ENCODE peak calls at places on chromosomes 13 and 19, in five cellular contexts. E, H, F, L and N are unnamed samples. For H3K27me3, the result is how much of the 10 kb centered on the place peaks cover.

GRCh38 chr13:78655906-78656305 is 3.0 kb downstream of the OBI1 start:
- DNase-seq in E (no peak), H (no peak), F (no peak), L (no peak), N (no peak)

GRCh38 chr13:23754506-23754905 is 134.7 kb downstream of the MIPEP start:
- DNase-seq in E (no peak), H (peak), F (no peak), L (peak), N (no peak)

GRCh38 chr19:17248011-17248776 is 2.5 kb upstream of the NR2F6 start:
- DNase-seq in E (no peak), H (no peak), F (peak), L (no peak), N (no peak)

GRCh38 chr13:106033634-106034033 is 501.8 kb downstream of the EFNB2 start:
- DNase-seq in E (no peak), H (no peak), F (no peak), L (no peak), N (no peak)

GRCh38 chr13:49481788-49482187 is 14.0 kb upstream of the PHF11 start:
- DNase-seq in E (no peak), H (no peak), F (no peak), L (no peak), N (no peak)

GRCh38 chr13:83798731-83799130 is 83.5 kb downstream of the SLITRK1 start:
- DNase-seq in E (no peak), H (no peak), F (no peak), L (no peak), N (no peak)

GRCh38 chr19:29516821-29517395 is 8.9 kb upstream of the VSTM2B start:
- DNase-seq in E (peak), H (no peak), F (peak), L (no peak), N (no peak)

GRCh38 chr13:45374917-45375316 is 33.9 kb upstream of the TPT1 start:
- DNase-seq in E (no peak), H (no peak), F (no peak), L (no peak), N (no peak)

GRCh38 chr13:40172878-40173277 is 493.6 kb downstream of the FOXO1 start:
- DNase-seq in E (no peak), H (no peak), F (no peak), L (no peak), N (no peak)

GRCh38 chr13:40175639-40176038 is 490.8 kb downstream of the FOXO1 start:
- DNase-seq in E (no peak), H (no peak), F (no peak), L (no peak), N (no peak)

GRCh38 chr13:34435338-34435737 is 506.7 kb upstream of the NBEA start:
- DNase-seq in E (no peak), H (no peak), F (no peak), L (no peak), N (no peak)

GRCh38 chr19:41407271-41407670 is 9.7 kb downstream of the BCKDHA start:
- DNase-seq in E (peak), H (no peak), F (no peak), L (no peak), N (no peak)

GRCh38 chr13:109835321-109835720 is 48.9 kb upstream of the IRS2 start:
- DNase-seq in E (no peak), H (no peak), F (no peak), L (no peak), N (no peak)

GRCh38 chr19:43519436-43520088 is 7.4 kb downstream of the ETHE1 start:
- DNase-seq in E (peak), H (peak), F (peak), L (peak), N (peak)

GRCh38 chr13:100788540-100788939 is 113.9 kb upstream of the TMTC4 start:
- DNase-seq in E (no peak), H (no peak), F (no peak), L (no peak), N (no peak)

GRCh38 chr13:100789025-100789424 is 114.4 kb upstream of the TMTC4 start:
- DNase-seq in E (no peak), H (no peak), F (no peak), L (no peak), N (no peak)

GRCh38 chr13:100790405-100790804 is 115.8 kb upstream of the TMTC4 start:
- DNase-seq in E (no peak), H (no peak), F (no peak), L (no peak), N (no peak)

GRCh38 chr13:100789481-100789880 is 114.9 kb upstream of the TMTC4 start:
- DNase-seq in E (peak), H (no peak), F (no peak), L (peak), N (no peak)

DNA sequence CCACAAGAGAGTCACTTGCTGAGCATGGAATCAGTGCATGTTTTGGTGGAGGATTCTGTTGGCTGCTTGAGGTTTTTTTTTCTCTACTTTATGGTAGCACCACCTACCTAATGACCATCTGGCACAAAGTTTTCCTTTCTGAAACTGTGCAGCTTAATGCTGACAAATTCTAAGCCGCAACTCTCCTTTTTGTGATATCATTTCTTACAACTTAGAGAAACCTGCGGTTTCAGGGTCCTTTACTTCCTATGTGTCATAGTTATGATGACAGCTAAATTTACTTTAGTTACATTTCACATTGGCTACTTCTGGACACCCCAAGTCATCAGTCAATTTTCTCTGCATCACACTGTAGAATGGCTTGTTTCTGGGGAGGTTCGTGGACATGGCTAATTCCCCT is 115.4 kb upstream of the TMTC4 start:
- DNase-seq in E (no peak), H (no peak), F (no peak), L (no peak), N (no peak)
- H3K27ac ChIP-seq in E (peak), H (no peak), F (no peak), L (no peak), N (no peak)

DNA sequence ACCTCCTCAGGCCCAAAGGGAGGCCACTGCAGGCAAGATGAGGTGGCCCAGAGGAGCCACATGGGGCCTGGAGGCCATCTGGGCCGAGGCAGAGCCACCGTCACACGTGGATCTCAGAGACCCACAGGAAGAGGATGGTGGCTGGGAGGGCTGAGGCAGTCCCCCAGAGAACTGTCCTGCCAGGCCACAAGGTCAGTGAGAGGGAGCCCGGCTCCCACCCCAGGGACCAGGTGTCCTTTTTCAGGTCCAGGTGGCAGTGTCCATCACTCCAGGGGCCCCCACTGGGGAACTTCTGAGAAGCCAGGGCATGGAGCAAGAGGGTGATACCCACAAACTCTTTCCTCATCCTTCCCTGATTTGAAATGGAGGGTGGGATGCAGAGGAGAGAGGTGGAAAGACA is 14.4 kb downstream of the PRR36 start:
- DNase-seq in E (no peak), H (no peak), F (no peak), L (no peak), N (no peak)
- H3K27me3 ChIP-seq in E (under half), H (under half), F (under half), L (under half), N (under half)

GRCh38 chr13:50592412-50593145 is 250.9 kb downstream of the DLEU7 start:
- DNase-seq in E (no peak), H (no peak), F (no peak), L (no peak), N (no peak)

GRCh38 chr13:50593228-50593627 is 250.3 kb downstream of the DLEU7 start:
- DNase-seq in E (no peak), H (no peak), F (no peak), L (no peak), N (no peak)

GRCh38 chr13:50596103-50596502 is 247.4 kb downstream of the DLEU7 start:
- DNase-seq in E (no peak), H (no peak), F (no peak), L (no peak), N (no peak)

GRCh38 chr13:50596776-50597203 is 246.7 kb downstream of the DLEU7 start:
- DNase-seq in E (no peak), H (no peak), F (no peak), L (no peak), N (no peak)

GRCh38 chr13:50594276-50594970 is 249.1 kb downstream of the DLEU7 start:
- DNase-seq in E (no peak), H (no peak), F (no peak), L (no peak), N (peak)
- H3K27ac ChIP-seq in E (no peak), H (no peak), F (no peak), L (no peak), N (no peak)

GRCh38 chr19:10076535-10076934 is 9.6 kb upstream of the SHFL start:
- DNase-seq in E (no peak), H (no peak), F (no peak), L (no peak), N (no peak)
- H3K27me3 ChIP-seq in E (under half), H (under half), F (under half), L (under half), N (under half)

GRCh38 chr13:37208052-37208451 is 102.6 kb upstream of the CSNK1A1L start:
- DNase-seq in E (no peak), H (no peak), F (no peak), L (no peak), N (no peak)
- H3K27ac ChIP-seq in E (no peak), H (no peak), F (no peak), L (no peak), N (no peak)